ENCODE peak calls at places on chromosomes 1 and 21, in five cellular contexts. S is foreskin keratinocyte, K is HL-60, L is heart right ventricle, D is MG63. I is an unnamed sample.

GRCh38 chr1:170893655-170894297 is 41.6 kb upstream of the MROH9 start:
- DNase-seq in S (no peak), K (no peak), L (no peak), D (no peak), I (no peak)

GRCh38 chr1:14713077-14713476 is 114.6 kb downstream of the KAZN start:
- DNase-seq in S (peak; percentile 93), K (no peak), L (no peak), D (no peak), I (no peak)

GRCh38 chr1:82007804-82008203 is 207.1 kb downstream of the ADGRL2 start:
- DNase-seq in S (no peak), K (no peak), L (no peak), D (no peak), I (no peak)

GRCh38 chr1:184405743-184406142 is 18.9 kb downstream of the C1orf21 start:
- DNase-seq in S (no peak), K (no peak), L (no peak), D (no peak), I (no peak)

GRCh38 chr1:6180215-6180577 is at the start of gene CHD5:
- DNase-seq in S (no peak), K (no peak), L (no peak), D (peak; percentile 55), I (peak; percentile 68)

GRCh38 chr1:74712863-74713262 is 20.0 kb downstream of the CRYZ start:
- DNase-seq in S (no peak), K (no peak), L (no peak), D (no peak), I (no peak)

GRCh38 chr1:221279146-221279545 is 399.9 kb downstream of the HLX start:
- DNase-seq in S (no peak), K (no peak), L (no peak), D (no peak), I (no peak)

GRCh38 chr21:46621457-46622182 is 13.9 kb upstream of the PRMT2 start:
- DNase-seq in S (no peak), K (peak; percentile 29), L (no peak), D (no peak), I (no peak)

GRCh38 chr1:233598891-233599541 is 14.9 kb upstream of the KCNK1 start:
- DNase-seq in S (no peak), K (no peak), L (no peak), D (no peak), I (no peak)

GRCh38 chr1:13824626-13825025 is 124.6 kb downstream of the PRDM2 start:
- DNase-seq in S (no peak), K (no peak), L (no peak), D (no peak), I (no peak)

GRCh38 chr1:226635456-226635941 is 86.9 kb downstream of the STUM start:
- DNase-seq in S (peak; percentile 76), K (peak; percentile 47), L (no peak), D (no peak), I (no peak)

GRCh38 chr1:199545780-199546179 is 481.7 kb upstream of the NR5A2 start:
- DNase-seq in S (peak; percentile 63), K (peak; percentile 10), L (no peak), D (no peak), I (peak; percentile 46)

GRCh38 chr1:92094112-92094511 is 14.0 kb downstream of the BTBD8 start:
- DNase-seq in S (no peak), K (no peak), L (no peak), D (no peak), I (no peak)

DNA sequence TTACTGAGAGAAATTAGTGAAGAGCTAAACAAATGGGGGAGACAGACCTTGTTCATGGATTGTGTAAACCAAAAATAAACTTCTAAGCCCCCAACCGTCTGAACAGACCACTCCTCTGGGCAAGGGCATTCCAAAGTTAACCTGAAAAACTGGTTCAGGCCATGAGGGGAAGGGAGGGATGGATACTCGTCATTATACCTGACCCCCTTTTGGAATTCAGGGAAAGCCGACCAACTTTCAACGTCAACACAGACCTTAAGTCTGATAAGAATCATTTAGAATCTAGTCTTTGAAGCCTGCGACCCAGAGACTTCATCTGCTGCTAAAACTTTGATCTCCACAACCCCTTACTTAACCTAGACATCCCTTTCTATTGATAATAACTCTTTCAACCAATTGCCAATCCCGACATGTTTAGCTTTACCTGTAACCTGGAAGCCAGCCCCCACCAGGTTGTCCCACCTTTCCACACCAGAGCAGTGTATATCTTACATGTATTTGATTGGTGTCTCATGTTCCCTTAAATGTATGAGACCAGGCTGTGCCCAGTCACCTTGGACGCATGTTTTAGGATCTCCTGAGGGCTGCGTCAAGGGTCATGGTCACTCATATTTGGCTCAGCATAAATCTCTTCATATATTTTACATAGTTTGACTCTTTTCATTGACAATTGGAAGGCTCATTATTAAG is 5.1 kb upstream of the SLC19A1 start:
- DNase-seq in S (no peak), K (no peak), L (no peak), D (no peak), I (no peak)
- H3K27me3 ChIP-seq in S (peaks cover 24% of the 10 kb centered on the region), K (no peaks in the 10 kb centered on the region), L (peaks cover 3% of the 10 kb centered on the region), D (peaks cover 7% of the 10 kb centered on the region), I (no peaks in the 10 kb centered on the region)

GRCh38 chr1:210900079-210900478 is 233.9 kb downstream of the KCNH1 start:
- DNase-seq in S (no peak), K (no peak), L (no peak), D (no peak), I (no peak)

GRCh38 chr1:210899676-210900075 is 234.3 kb downstream of the KCNH1 start:
- DNase-seq in S (no peak), K (no peak), L (no peak), D (no peak), I (no peak)

GRCh38 chr1:210901981-210902770 is 231.8 kb downstream of the KCNH1 start:
- DNase-seq in S (no peak), K (no peak), L (no peak), D (no peak), I (no peak)

GRCh38 chr1:210898473-210898872 is 235.5 kb downstream of the KCNH1 start:
- DNase-seq in S (no peak), K (no peak), L (no peak), D (no peak), I (no peak)

DNA sequence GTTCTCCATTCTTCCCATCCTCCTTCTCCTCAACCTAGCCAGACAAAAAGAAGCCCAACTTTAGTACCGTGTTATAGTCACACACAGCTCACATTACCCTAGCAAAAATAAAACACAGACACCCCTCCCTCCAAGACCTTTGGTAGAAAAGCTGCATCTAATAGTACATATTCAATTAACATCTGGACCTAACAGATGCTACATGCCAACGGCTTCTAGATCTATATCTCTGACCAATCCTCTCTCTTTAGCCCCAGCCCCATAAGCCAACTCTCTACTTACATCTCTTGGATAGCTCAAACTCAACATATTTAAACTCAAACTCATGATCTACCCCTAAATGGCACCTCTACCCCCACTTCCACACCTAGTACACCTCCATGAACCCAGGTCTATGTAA is 233.1 kb downstream of the KCNH1 start:
- DNase-seq in S (no peak), K (no peak), L (no peak), D (no peak), I (no peak)
- H3K27me3 ChIP-seq in S (peaks cover 21% of the 10 kb centered on the region), K (no peaks in the 10 kb centered on the region), L (no peaks in the 10 kb centered on the region), D (no peaks in the 10 kb centered on the region), I (no peaks in the 10 kb centered on the region)

GRCh38 chr21:41506005-41506404 is 2.0 kb downstream of the TMPRSS2 start:
- DNase-seq in S (no peak), K (no peak), L (no peak), D (no peak), I (no peak)

GRCh38 chr21:41506526-41507520 is 1.1 kb downstream of the TMPRSS2 start:
- DNase-seq in S (peak; percentile 34), K (no peak), L (no peak), D (no peak), I (peak; percentile 59)

GRCh38 chr21:41503331-41503730 is 4.6 kb downstream of the TMPRSS2 start:
- DNase-seq in S (no peak), K (no peak), L (no peak), D (no peak), I (no peak)

GRCh38 chr21:41501919-41502318 is 6.0 kb downstream of the TMPRSS2 start:
- DNase-seq in S (no peak), K (no peak), L (no peak), D (peak; percentile 38), I (no peak)

GRCh38 chr21:41504030-41504429 is 3.9 kb downstream of the TMPRSS2 start:
- DNase-seq in S (no peak), K (no peak), L (no peak), D (no peak), I (no peak)
- H3K27me3 ChIP-seq in S (peaks cover 95% of the 10 kb centered on the region), K (peaks cover 24% of the 10 kb centered on the region), L (peaks cover 85% of the 10 kb centered on the region), D (peaks cover 31% of the 10 kb centered on the region), I (peaks cover 10% of the 10 kb centered on the region)

GRCh38 chr21:32869459-32869858 is 97.9 kb upstream of the PAXBP1 start:
- DNase-seq in S (no peak), K (no peak), L (no peak), D (no peak), I (no peak)

GRCh38 chr21:32867587-32867986 is 96.0 kb upstream of the PAXBP1 start:
- DNase-seq in S (no peak), K (no peak), L (no peak), D (no peak), I (no peak)

DNA sequence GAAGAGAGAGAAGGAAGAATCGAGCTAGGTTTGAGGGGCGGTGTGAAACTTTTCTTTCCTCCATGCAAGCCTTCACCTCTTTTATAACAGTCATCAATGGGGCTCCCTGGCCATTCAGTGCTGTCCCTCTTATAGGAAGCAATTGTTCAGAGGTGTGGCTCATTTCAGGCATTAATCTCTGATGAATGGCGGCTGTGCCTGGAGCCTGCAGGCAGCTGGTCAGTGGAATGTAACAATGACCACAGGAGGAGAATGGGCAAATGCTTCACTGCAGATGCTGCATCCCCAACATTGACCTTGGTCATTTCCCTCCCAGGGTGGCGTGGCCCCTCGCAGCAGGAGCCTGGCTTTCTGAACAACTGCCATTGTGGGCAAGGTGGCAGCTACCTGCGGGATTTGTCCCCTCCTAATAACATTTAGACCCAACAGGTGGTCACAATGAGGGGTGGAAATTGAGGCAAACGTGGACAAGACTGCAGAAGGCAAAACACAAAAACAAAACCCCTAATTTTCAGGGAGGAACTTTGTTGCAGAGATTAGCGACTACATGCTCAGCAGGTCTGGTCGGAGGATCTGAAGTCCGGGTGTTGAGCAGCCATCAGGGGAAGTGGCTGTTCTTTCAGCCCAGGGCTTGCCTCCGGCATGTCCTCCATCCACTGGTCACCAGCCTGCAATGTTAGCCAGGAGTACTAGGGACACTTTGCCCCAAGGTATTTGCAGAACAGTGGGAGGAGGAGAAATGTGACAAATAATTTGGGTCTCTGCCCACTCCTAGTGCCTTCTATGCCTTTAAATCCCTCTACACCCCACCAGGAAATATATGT is 97.3 kb upstream of the PAXBP1 start:
- DNase-seq in S (no peak), K (no peak), L (no peak), D (no peak), I (no peak)
- H3K27me3 ChIP-seq in S (peaks cover 4% of the 10 kb centered on the region), K (peaks cover 2% of the 10 kb centered on the region), L (peaks cover under 1% of the 10 kb centered on the region), D (peaks cover 32% of the 10 kb centered on the region), I (no peaks in the 10 kb centered on the region)

DNA sequence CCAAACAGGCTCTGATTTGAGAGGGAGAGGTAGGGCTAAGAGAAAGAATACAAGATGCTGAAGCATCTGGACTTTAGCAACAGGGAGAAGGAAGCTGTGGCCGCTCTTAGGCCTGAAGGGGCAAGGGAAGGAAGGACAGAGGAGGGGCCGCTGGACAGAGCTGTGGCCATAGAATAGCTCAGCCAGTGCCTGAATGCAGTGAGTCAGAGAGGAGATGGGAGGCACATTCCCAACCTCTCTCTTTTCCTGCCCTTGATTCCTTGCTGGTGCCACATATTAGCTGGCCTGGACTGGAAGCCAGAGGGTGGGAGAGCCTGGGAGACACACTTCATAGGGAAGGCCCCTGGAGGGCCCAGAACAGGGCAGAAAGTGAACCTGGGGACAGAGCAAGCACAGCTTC is 83.4 kb upstream of the POU3F1 start:
- DNase-seq in S (no peak), K (no peak), L (no peak), D (peak; percentile 28), I (no peak)
- H3K27me3 ChIP-seq in S (peaks cover 9% of the 10 kb centered on the region), K (peaks cover 16% of the 10 kb centered on the region), L (peaks cover 26% of the 10 kb centered on the region), D (no peaks in the 10 kb centered on the region), I (no peaks in the 10 kb centered on the region)

GRCh38 chr1:87524021-87524754 is 195.5 kb downstream of the LMO4 start:
- DNase-seq in S (no peak), K (no peak), L (no peak), D (no peak), I (no peak)
- H3K27me3 ChIP-seq in S (peaks cover 2% of the 10 kb centered on the region), K (no peaks in the 10 kb centered on the region), L (no peaks in the 10 kb centered on the region), D (no peaks in the 10 kb centered on the region), I (no peaks in the 10 kb centered on the region)

I was measured in H9.